ENCODE peak calls at places on chromosomes 13 and 19, in four cellular contexts. F, A, K and Y are unnamed samples.

GRCh38 chr13:44574466-44574855 is 1.7 kb downstream of the TSC22D1 start:
- DNase-seq in F (no peak), A (no peak), K (no peak), Y (peak)

GRCh38 chr19:3981373-3981735 is 3.9 kb downstream of the EEF2 start:
- DNase-seq in F (no peak), A (no peak), K (no peak), Y (no peak)

GRCh38 chr19:588093-588742 is 1.5 kb upstream of the HCN2 start:
- DNase-seq in F (no peak), A (no peak), K (peak), Y (peak)

GRCh38 chr19:6103217-6103644 is 7.1 kb downstream of the RFX2 start:
- DNase-seq in F (no peak), A (no peak), K (no peak), Y (peak)

GRCh38 chr19:54136086-54136863 is 1.3 kb upstream of the CNOT3 start:
- DNase-seq in F (no peak), A (no peak), K (no peak), Y (peak)

GRCh38 chr19:35671818-35672217 is 5.5 kb downstream of the UPK1A start:
- DNase-seq in F (no peak), A (no peak), K (peak), Y (no peak)

GRCh38 chr13:51579676-51580075 is 4.6 kb upstream of the WDFY2 start:
- DNase-seq in F (no peak), A (no peak), K (no peak), Y (no peak)

GRCh38 chr13:37775871-37776270 is 93.7 kb downstream of the TRPC4 start:
- DNase-seq in F (no peak), A (no peak), K (no peak), Y (peak)

GRCh38 chr13:66914155-66914554 is 316.0 kb downstream of the PCDH9 start:
- DNase-seq in F (no peak), A (no peak), K (no peak), Y (peak)

GRCh38 chr13:68523838-68524424 is 1293.8 kb upstream of the PCDH9 start:
- DNase-seq in F (no peak), A (no peak), K (no peak), Y (no peak)

GRCh38 chr13:32528358-32528757 is 10.2 kb downstream of the N4BP2L2 start:
- DNase-seq in F (no peak), A (no peak), K (no peak), Y (peak)

GRCh38 chr13:25882732-25883357 is 169.0 kb downstream of the SHISA2 start:
- DNase-seq in F (no peak), A (no peak), K (no peak), Y (no peak)

GRCh38 chr19:38711726-38712153 is 32.5 kb downstream of the CAPN12 start:
- DNase-seq in F (no peak), A (no peak), K (no peak), Y (peak)

GRCh38 chr13:99421271-99421670 is 80.0 kb upstream of the TM9SF2 start:
- DNase-seq in F (no peak), A (no peak), K (no peak), Y (no peak)

GRCh38 chr13:107551521-107551920 is 663.8 kb downstream of the LIG4 start:
- DNase-seq in F (no peak), A (no peak), K (no peak), Y (no peak)

GRCh38 chr13:31798189-31798588 is 58.9 kb downstream of the RXFP2 start:
- DNase-seq in F (no peak), A (no peak), K (no peak), Y (no peak)

GRCh38 chr13:50244913-50245574 is 229.8 kb downstream of the KCNRG start:
- DNase-seq in F (peak), A (peak), K (peak), Y (peak)

GRCh38 chr13:26340812-26341211 is 86.9 kb downstream of the CDK8 start:
- DNase-seq in F (no peak), A (no peak), K (no peak), Y (peak)

GRCh38 chr19:58217069-58217481 is 11.6 kb upstream of the ZNF544 start:
- DNase-seq in F (no peak), A (no peak), K (no peak), Y (no peak)

GRCh38 chr19:7871530-7872305 is 2.5 kb downstream of the PRR36 start:
- DNase-seq in F (peak), A (peak), K (peak), Y (peak)

GRCh38 chr13:72199640-72200039 is 332.6 kb upstream of the DACH1 start:
- DNase-seq in F (no peak), A (no peak), K (no peak), Y (no peak)

GRCh38 chr19:16233836-16234551 is 36.3 kb downstream of the AP1M1 start:
- DNase-seq in F (no peak), A (no peak), K (no peak), Y (no peak)

GRCh38 chr19:13484141-13484540 is 22.1 kb downstream of the CACNA1A start:
- DNase-seq in F (no peak), A (no peak), K (no peak), Y (peak)

GRCh38 chr13:29165840-29166239 is 345.7 kb downstream of the MTUS2 start:
- DNase-seq in F (no peak), A (no peak), K (no peak), Y (no peak)

GRCh38 chr13:49082653-49083536 is 107.2 kb downstream of the FNDC3A start:
- DNase-seq in F (no peak), A (peak), K (no peak), Y (peak)

GRCh38 chr19:53962887-53963435 is at the start of gene CACNG8:
- DNase-seq in F (no peak), A (no peak), K (peak), Y (no peak)

GRCh38 chr13:39692650-39693438 is 37.4 kb downstream of the COG6 start:
- DNase-seq in F (no peak), A (no peak), K (no peak), Y (peak)

GRCh38 chr19:2476451-2477140 is 669 bp downstream of the GADD45B start:
- DNase-seq in F (no peak), A (no peak), K (peak), Y (peak)

GRCh38 chr13:109362606-109363005 is 423.8 kb downstream of the IRS2 start:
- DNase-seq in F (no peak), A (no peak), K (no peak), Y (no peak)

GRCh38 chr13:48255954-48256353 is 22.9 kb downstream of the ITM2B start:
- DNase-seq in F (no peak), A (no peak), K (no peak), Y (no peak)

GRCh38 chr13:44698076-44698475 is 121.9 kb upstream of the TSC22D1 start:
- DNase-seq in F (no peak), A (no peak), K (no peak), Y (no peak)

GRCh38 chr19:719081-719512 is 10.4 kb downstream of the PALM start:
- DNase-seq in F (no peak), A (no peak), K (peak), Y (no peak)

GRCh38 chr19:21134934-21135366 is 6.9 kb upstream of the ZNF431 start:
- DNase-seq in F (no peak), A (no peak), K (no peak), Y (no peak)

GRCh38 chr13:38713046-38713445 is 26.2 kb downstream of the FREM2 start:
- DNase-seq in F (no peak), A (no peak), K (no peak), Y (no peak)

GRCh38 chr13:94305934-94306333 is 173.5 kb downstream of the DCT start:
- DNase-seq in F (no peak), A (no peak), K (no peak), Y (peak)
- TF ChIP-seq ELK1 in F (no peak), A (no peak), K (no peak), Y (no peak)

GRCh38 chr19:48044561-48044960 is 682 bp upstream of the CABP5 start:
- DNase-seq in F (no peak), A (no peak), K (no peak), Y (no peak)

GRCh38 chr19:48043675-48044258 is at the start of gene CABP5:
- DNase-seq in F (no peak), A (no peak), K (no peak), Y (no peak)

GRCh38 chr19:48036765-48037164 is 7.1 kb downstream of the CABP5 start:
- DNase-seq in F (no peak), A (no peak), K (no peak), Y (no peak)

DNA sequence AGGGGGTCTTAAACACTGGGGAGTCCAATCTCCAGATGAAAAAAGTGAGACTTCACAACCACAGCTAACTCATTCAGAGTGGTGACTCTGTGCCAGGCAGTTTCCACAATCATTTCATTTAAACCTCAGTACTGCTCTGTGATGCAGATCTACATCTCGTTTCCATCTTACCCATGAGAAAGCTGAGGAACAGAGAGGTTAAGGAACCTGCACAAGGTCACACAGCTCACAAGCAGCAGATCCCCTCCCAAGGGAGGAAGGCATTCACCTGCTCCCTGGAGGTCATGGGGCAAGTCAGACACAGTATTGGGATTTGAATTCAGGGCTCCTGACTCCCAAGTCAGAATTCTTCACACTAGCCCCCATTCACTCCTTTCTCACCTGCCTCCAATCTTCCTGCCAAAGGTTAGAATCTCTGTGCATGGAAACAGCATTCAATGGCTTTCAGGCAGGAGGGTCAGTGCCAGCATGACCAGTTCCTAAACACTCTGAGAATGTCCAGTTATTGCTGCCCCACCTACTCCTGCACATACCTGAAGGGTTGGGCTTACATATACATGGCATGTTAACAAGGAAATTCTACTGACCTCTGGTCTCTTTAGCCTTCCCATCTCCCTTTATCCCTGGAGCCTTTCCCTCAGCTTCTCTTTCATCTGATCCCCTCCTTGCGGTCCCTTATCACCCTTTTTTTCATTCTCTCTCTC is 1.9 kb downstream of the CABP5 start:
- DNase-seq in F (no peak), A (no peak), K (no peak), Y (no peak)
- TF ChIP-seq ELK1 in F (no peak), A (no peak), K (no peak), Y (no peak)

GRCh38 chr19:41307090-41307875 is 2.7 kb upstream of the CCDC97 start:
- DNase-seq in F (no peak), A (no peak), K (no peak), Y (no peak)
- TF ChIP-seq ELK1 in F (no peak), A (no peak), K (no peak), Y (no peak)

GRCh38 chr19:11721681-11722080 is 17.1 kb downstream of the ZNF823 start:
- DNase-seq in F (no peak), A (no peak), K (no peak), Y (no peak)

DNA sequence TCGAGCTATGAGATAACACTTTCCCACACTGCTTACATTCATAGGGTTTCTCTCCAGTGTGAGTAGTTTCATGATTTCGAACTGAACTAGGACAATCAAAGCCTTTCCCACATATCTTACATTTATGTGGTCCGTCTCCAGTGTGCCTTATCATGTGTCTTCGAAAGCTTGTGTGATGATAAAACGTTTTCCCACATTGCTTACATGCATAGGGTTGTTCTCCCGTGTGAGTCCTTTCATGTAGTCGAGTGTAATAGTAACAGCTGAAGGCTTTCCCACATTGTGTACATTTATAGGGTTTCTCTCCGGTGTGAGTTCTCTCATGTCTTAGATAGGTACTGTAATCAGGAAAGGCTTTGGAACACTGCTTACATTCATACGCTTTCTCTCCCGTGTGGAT is 16.3 kb downstream of the ZNF823 start:
- DNase-seq in F (no peak), A (no peak), K (no peak), Y (no peak)
- TF ChIP-seq ELK1 in F (no peak), A (no peak), K (no peak), Y (no peak)

DNA sequence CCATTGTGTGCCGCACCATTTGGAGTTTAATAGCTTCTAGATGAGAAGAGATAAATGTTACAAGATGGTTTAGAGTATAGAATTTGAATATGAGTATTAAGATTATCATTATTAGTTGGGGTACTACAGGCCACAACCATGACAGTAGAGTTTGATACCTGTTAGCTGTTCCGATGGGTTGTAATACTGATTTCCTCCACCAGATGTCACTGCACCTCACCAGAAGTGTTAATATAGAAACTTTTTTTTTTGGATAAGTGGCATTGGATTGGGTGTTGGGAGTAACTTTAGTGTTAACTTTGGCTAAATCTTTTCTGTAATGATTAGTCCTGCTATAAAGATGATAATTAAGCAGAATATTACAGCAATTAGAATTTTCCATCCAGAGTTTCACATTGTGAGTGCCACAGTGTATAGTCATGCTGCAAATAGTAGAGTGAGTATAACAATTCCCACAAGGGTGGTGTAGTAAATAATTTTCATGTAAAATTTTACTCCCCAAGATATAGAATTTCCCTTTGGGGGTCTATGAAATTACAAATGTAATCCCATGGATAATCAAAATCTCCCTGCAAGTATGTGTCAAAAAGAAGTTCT is 56.3 kb downstream of the PSG3 start:
- DNase-seq in F (peak), A (no peak), K (peak), Y (peak)
- TF ChIP-seq ELK1 in F (no peak), A (no peak), K (no peak), Y (no peak)

DNA sequence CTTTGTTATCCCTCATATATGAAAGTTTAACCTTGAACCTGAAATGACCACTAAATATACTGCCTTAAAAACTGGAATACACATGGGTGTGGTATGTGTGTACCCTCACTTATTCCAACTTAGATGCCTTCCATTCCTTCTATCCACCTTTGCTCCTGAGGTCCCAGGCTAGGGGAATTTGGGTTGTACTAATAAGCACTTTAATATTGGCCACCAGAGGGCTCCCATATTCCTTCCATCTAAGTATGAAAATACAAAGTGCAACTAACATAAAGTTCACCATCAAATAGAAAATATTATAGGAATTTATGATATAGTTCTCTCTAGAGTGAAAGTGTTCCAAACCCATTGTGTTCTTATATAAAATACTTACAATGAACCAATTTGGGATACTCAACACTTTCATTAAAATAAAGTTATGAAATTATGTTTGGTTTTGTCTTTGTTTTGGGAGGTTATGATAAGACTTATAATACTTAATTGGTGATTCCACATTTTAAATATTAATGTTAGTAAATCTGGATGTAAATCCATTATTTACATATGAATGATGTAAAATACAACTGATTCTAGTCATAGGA is 62.3 kb downstream of the ITGBL1 start:
- DNase-seq in F (peak), A (no peak), K (peak), Y (peak)
- TF ChIP-seq ELK1 in F (no peak), A (no peak), K (no peak), Y (no peak)

DNA sequence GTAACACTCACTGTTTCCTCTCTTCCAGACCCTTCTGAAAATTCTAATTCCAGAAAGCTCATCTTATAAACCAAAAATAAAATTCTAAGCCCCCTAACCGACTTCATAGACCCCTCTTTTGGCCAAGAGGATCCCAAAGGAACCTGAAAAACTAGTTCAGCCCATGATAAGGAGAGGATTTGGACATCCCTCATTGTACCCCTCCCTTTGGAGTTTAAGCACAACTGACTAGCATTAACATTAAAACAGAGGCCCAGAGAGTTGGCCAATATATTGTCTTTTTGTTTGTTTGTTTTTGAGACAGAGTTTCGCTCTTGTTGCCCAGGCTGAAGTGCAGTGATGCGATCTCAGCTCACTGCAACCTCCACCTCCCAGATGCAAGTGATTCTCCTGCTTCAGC is 34.2 kb upstream of the MUC16 start:
- DNase-seq in F (no peak), A (no peak), K (no peak), Y (no peak)
- TF ChIP-seq ELK1 in F (no peak), A (no peak), K (no peak), Y (no peak)

GRCh38 chr13:111287201-111287600 is 33.2 kb upstream of the TEX29 start:
- DNase-seq in F (no peak), A (no peak), K (no peak), Y (no peak)
- TF ChIP-seq ELK1 in F (no peak), A (no peak), K (no peak), Y (no peak)

GRCh38 chr19:51749979-51750378 is 1.7 kb downstream of the FPR1 start:
- DNase-seq in F (no peak), A (no peak), K (no peak), Y (no peak)
- TF ChIP-seq ELK1 in F (no peak), A (no peak), K (no peak), Y (no peak)

GRCh38 chr13:35356572-35356971 is 119.9 kb downstream of the MAB21L1 start:
- DNase-seq in F (no peak), A (no peak), K (no peak), Y (no peak)
- TF ChIP-seq ELK1 in F (no peak), A (no peak), K (no peak), Y (no peak)